ENCODE peak calls at places on chromosomes 3 and 15, in six cellular contexts. Z is uterus, U is colonic mucosa, R is heart left ventricle, L is tibial nerve, F is esophagus squamous epithelium. D is an unnamed sample.

GRCh38 chr3:72152551-72153476 is 367.9 kb upstream of the PROK2 start:
- DNase-seq in Z (peak; percentile 86), U (peak; percentile 80), R (peak; percentile 84), L (peak; percentile 67), F (no peak), D (no peak)

GRCh38 chr3:48406443-48407431 is 23.1 kb downstream of the PLXNB1 start:
- DNase-seq in Z (no peak), U (peak; percentile 13), R (no peak), L (peak; percentile 3), F (no peak), D (peak; percentile 59)

GRCh38 chr3:123414958-123415792 is 33.7 kb downstream of the ADCY5 start:
- DNase-seq in Z (no peak), U (no peak), R (peak; percentile 70), L (no peak), F (no peak), D (no peak)

GRCh38 chr3:168909260-168909659 is 754.3 kb downstream of the MECOM start:
- DNase-seq in Z (no peak), U (no peak), R (no peak), L (no peak), F (no peak), D (no peak)

GRCh38 chr15:96544162-96544756 is 213.8 kb downstream of the NR2F2 start:
- DNase-seq in Z (no peak), U (no peak), R (no peak), L (no peak), F (no peak), D (no peak)

GRCh38 chr15:68235022-68235421 is 5.5 kb upstream of the CLN6 start:
- DNase-seq in Z (no peak), U (no peak), R (no peak), L (no peak), F (no peak), D (no peak)

GRCh38 chr15:75176404-75176761 is 25.3 kb upstream of the C15orf39 start:
- DNase-seq in Z (no peak), U (no peak), R (no peak), L (no peak), F (no peak), D (no peak)

GRCh38 chr15:27655063-27655462 is 444.1 kb downstream of the OCA2 start:
- DNase-seq in Z (no peak), U (no peak), R (no peak), L (no peak), F (no peak), D (no peak)

GRCh38 chr3:52289338-52289746 is 1.7 kb downstream of the GLYCTK start:
- DNase-seq in Z (no peak), U (peak; percentile 58), R (no peak), L (no peak), F (no peak), D (no peak)

GRCh38 chr15:33098082-33099058 is 96.1 kb downstream of the FMN1 start:
- DNase-seq in Z (no peak), U (no peak), R (no peak), L (no peak), F (no peak), D (no peak)

GRCh38 chr3:132984181-132984580 is 54.0 kb upstream of the TMEM108 start:
- DNase-seq in Z (no peak), U (no peak), R (no peak), L (peak; percentile 7), F (no peak), D (no peak)

GRCh38 chr15:73786518-73786917 is 33.4 kb upstream of the INSYN1 start:
- DNase-seq in Z (no peak), U (no peak), R (no peak), L (no peak), F (no peak), D (no peak)

GRCh38 chr3:52326976-52327375 is 10.9 kb downstream of the DNAH1 start:
- DNase-seq in Z (no peak), U (no peak), R (peak; percentile 7), L (no peak), F (no peak), D (no peak)

GRCh38 chr15:70013647-70014310 is 83.9 kb downstream of the TLE3 start:
- DNase-seq in Z (no peak), U (no peak), R (no peak), L (no peak), F (no peak), D (no peak)

GRCh38 chr3:20990896-20991295 is 760.1 kb downstream of the ZNF385D start:
- DNase-seq in Z (no peak), U (no peak), R (no peak), L (no peak), F (no peak), D (no peak)

GRCh38 chr15:89085289-89085906 is 2.9 kb upstream of the ABHD2 start:
- DNase-seq in Z (no peak), U (no peak), R (no peak), L (no peak), F (no peak), D (no peak)

GRCh38 chr3:53802256-53802880 is 43.9 kb downstream of the CHDH start:
- DNase-seq in Z (no peak), U (no peak), R (no peak), L (no peak), F (no peak), D (no peak)

GRCh38 chr15:63021031-63021430 is 21.5 kb upstream of the TPM1 start:
- DNase-seq in Z (no peak), U (no peak), R (no peak), L (no peak), F (no peak), D (no peak)

GRCh38 chr15:100234158-100235029 is 107.4 kb downstream of the ADAMTS17 start:
- DNase-seq in Z (no peak), U (no peak), R (peak; percentile 81), L (no peak), F (no peak), D (no peak)

GRCh38 chr3:158165730-158166129 is 55.8 kb downstream of the RSRC1 start:
- DNase-seq in Z (no peak), U (no peak), R (no peak), L (no peak), F (no peak), D (no peak)

GRCh38 chr3:181541414-181541813 is 170.3 kb upstream of the SOX2 start:
- DNase-seq in Z (no peak), U (no peak), R (no peak), L (no peak), F (no peak), D (no peak)

GRCh38 chr3:32399030-32399620 is 7.5 kb downstream of the CMTM7 start:
- DNase-seq in Z (no peak), U (peak; percentile 58), R (no peak), L (no peak), F (no peak), D (no peak)

GRCh38 chr3:31161889-31162288 is 267.4 kb upstream of the GADL1 start:
- DNase-seq in Z (no peak), U (no peak), R (no peak), L (no peak), F (no peak), D (no peak)

GRCh38 chr3:12869025-12869695 is 27.8 kb upstream of the RPL32 start:
- DNase-seq in Z (peak; percentile 34), U (peak; percentile 70), R (peak; percentile 57), L (peak; percentile 46), F (no peak), D (no peak)

GRCh38 chr15:75361361-75361988 is 6.9 kb downstream of the MAN2C1 start:
- DNase-seq in Z (no peak), U (no peak), R (no peak), L (no peak), F (no peak), D (peak; percentile 64)

GRCh38 chr15:64092864-64093626 is 593 bp downstream of the CIAO2A start:
- DNase-seq in Z (peak; percentile 29), U (peak; percentile 67), R (peak; percentile 74), L (no peak), F (no peak), D (no peak)
- TF ChIP-seq CTCF in Z (no peak), U (no peak), R (no peak), L (no peak), F (no peak), D (peak; percentile 20)

GRCh38 chr15:90463381-90463780 is 66.3 kb upstream of the CRTC3 start:
- DNase-seq in Z (peak; percentile 45), U (no peak), R (no peak), L (no peak), F (no peak), D (no peak)
- TF ChIP-seq CTCF in Z (no peak), U (no peak), R (peak; percentile 13), L (no peak), F (peak; percentile 20), D (no peak)

GRCh38 chr3:46544771-46545503 is 21.2 kb downstream of the LRRC2 start:
- DNase-seq in Z (no peak), U (no peak), R (no peak), L (no peak), F (no peak), D (no peak)
- TF ChIP-seq CTCF in Z (no peak), U (no peak), R (no peak), L (no peak), F (no peak), D (no peak)

DNA sequence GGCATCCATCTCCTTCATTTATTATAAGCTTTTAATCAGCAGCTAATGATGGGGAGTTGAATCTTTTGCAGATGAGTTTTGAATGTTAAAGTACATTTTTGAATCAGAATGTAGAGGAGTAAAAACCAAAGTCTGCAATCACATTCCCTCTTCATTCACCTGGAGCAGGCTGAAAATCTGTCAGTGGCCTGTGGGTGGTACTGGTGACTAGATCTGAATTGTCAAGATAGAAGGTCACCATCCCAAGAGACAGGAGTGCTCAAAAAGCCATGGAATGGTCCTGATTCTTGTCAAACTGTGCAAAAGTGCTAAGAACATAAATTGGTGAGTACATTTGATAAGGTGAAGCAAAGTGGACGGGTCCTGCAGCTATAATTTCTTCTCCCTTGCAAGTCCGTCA is 881.3 kb upstream of the NR2F2 start:
- DNase-seq in Z (no peak), U (no peak), R (no peak), L (no peak), F (no peak), D (no peak)
- TF ChIP-seq CTCF in Z (no peak), U (no peak), R (no peak), L (no peak), F (no peak), D (no peak)

GRCh38 chr3:14462738-14463137 is 60.3 kb downstream of the SLC6A6 start:
- DNase-seq in Z (no peak), U (no peak), R (no peak), L (no peak), F (no peak), D (no peak)
- TF ChIP-seq CTCF in Z (no peak), U (no peak), R (no peak), L (no peak), F (no peak), D (no peak)

D was measured in type B pancreatic cell.